ENCODE peak calls at places on chromosomes 7 and 10, in five cellular contexts. V, Y, F, L and M are unnamed samples.

GRCh38 chr7:781936-782529 is 50.2 kb upstream of the SUN1 start:
- DNase-seq in V (no peak), L (no peak), Y (no peak), F (no peak), M (no peak)

GRCh38 chr10:78828647-78829283 is 240.0 kb upstream of the ZMIZ1 start:
- DNase-seq in V (no peak), F (no peak), Y (no peak), L (no peak), M (no peak)

GRCh38 chr7:141369422-141369821 is 181.8 kb upstream of the AGK start:
- DNase-seq in F (peak), Y (no peak), L (no peak), V (peak), M (peak)

GRCh38 chr10:8498881-8499280 is 444.4 kb downstream of the GATA3 start:
- DNase-seq in V (no peak), L (no peak), F (no peak), Y (peak), M (no peak)

GRCh38 chr7:86733783-86734182 is 90.1 kb downstream of the GRM3 start:
- DNase-seq in Y (peak), V (peak), L (peak), F (no peak), M (no peak)

GRCh38 chr7:155562106-155562505 is 15.7 kb upstream of the CNPY1 start:
- DNase-seq in V (no peak), L (no peak), Y (no peak), F (no peak), M (no peak)

GRCh38 chr7:44530990-44531389 is 10.1 kb downstream of the NPC1L1 start:
- DNase-seq in Y (no peak), L (no peak), F (no peak), V (no peak), M (no peak)

GRCh38 chr7:28330384-28331070 is 81.8 kb upstream of the CREB5 start:
- DNase-seq in V (no peak), F (no peak), Y (no peak), L (no peak), M (no peak)

GRCh38 chr10:125203186-125203800 is 42.9 kb upstream of the CTBP2 start:
- DNase-seq in Y (no peak), L (no peak), F (no peak), V (no peak), M (no peak)

DNA sequence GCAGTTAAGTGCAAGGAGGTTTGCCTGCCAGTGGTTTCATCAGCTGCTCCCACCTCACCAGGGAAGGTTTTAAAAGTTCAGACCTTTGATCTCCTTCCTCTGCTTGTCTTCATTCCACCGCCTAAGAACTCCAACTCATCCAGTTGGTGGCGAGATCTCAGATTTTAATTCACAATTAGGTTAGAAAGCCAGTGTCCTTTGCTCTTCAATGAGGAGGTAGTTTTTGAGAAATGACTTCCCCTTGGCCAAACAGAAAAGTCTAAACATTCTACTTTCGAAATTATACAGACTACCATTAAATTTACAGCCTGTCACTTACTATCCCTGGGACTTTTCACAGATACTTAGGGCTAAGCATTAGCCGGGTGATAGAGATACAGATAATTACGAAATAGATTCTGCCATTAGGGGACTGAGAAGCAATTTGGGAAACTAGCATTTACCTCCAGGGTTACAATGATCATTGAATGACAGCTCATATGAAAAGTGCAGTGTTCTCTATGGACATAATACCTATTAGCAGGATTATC is 513.4 kb upstream of the GHITM start:
- DNase-seq in F (no peak), V (no peak), L (no peak), Y (no peak), M (no peak)
- TF ChIP-seq POLR2A in F (no peak), V (no peak), L (no peak), Y (no peak), M (no peak)

DNA sequence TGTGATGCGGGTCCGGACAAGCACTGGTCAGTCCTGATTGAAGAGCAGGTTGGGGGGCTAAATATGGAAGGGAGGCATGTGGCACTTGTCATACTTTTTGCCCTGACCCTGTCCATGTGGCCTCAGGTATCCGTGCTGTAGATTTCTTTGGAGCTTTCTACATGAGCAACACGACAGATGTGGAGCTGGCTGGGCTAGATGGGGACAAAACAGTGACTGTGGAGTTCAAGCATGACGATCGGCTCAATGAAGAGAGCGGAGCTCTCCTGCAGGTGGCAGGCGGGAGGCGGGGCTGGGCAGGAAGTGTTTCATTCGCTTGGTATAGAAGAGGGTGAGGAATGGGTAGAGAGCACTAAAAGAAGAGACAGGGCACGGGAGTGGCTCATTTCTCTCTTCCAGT is 13.0 kb upstream of the CHCHD1 start:
- DNase-seq in L (no peak), Y (no peak), F (no peak), V (no peak), M (no peak)
- TF ChIP-seq POLR2A in L (no peak), Y (no peak), F (no peak), V (no peak), M (no peak)

DNA sequence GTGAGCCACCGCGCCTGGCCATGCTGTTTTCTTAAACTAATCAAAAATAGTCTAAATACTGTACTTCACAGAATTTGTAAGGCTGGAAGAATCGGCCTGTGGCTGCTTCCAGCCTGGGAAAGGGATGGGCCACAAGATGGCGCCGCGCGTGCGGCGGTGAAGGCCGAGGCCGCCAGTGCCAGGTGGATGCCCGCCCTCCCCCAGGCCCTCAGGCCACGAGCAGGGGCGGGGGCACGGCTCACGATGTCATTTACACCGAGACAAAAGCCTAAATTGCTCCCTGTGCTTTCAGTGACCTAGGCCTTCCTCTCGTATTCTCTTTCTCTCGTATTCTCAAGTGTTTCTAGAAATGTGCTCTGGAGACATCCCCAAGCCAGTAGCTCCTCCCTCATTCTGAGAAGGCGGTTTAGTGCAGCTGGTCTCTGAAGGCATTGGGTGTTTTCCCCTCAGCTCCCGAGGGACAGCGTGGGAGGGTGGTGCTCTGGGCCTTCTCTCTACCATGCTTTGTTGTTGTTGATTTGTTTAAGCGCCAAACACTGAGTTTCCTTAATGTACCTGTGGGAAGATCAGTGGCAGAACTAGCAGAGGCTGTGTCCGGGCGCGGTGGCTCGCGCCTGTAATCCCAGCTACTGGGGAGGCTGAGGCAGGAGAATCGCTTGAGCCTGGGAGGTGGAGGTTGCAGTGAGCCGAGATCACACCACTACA is 68.4 kb downstream of the CDC123 start:
- DNase-seq in V (peak), F (peak), Y (peak), L (peak), M (peak)
- TF ChIP-seq POLR2A in V (no peak), F (no peak), Y (no peak), L (no peak), M (no peak)

GRCh38 chr7:73555411-73555982 is 2.0 kb downstream of the BCL7B start:
- DNase-seq in V (no peak), L (no peak), F (no peak), Y (no peak), M (peak)

GRCh38 chr7:73560035-73560835 is 2.7 kb upstream of the BCL7B start:
- DNase-seq in V (no peak), F (no peak), Y (peak), L (peak), M (no peak)

GRCh38 chr7:73556208-73557107 is 1.0 kb downstream of the BCL7B start:
- DNase-seq in Y (no peak), L (no peak), V (no peak), F (no peak), M (no peak)

GRCh38 chr7:73557108-73557396 is 438 bp downstream of the BCL7B start:
- DNase-seq in V (peak), F (peak), L (peak), Y (peak), M (peak)

GRCh38 chr7:73557397-73558257 is at the start of gene BCL7B:
- DNase-seq in L (peak), V (peak), F (peak), Y (peak), M (peak)
- TF ChIP-seq POLR2A in L (peak), V (peak), F (peak), Y (peak), M (peak)

DNA sequence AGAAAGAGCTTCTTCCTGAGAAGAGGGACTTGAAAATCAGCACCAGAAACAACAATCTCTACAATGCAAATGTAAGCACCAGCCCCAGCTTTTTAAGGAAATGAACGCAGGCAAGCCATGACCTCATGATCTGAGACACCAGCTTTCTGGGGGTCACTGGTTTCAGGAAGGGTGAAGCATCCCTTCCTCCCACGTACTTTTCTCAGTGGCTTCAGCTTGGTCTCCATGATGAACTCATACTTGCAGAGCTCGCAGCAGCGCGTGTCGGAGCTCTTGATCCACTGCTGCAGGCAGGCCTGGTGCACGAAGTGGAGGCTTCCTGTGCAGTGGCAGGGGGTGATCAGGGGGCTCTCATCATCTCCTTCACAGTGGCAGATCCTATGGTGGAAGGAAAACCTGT is 87.0 kb downstream of the ALOX5 start:
- DNase-seq in F (no peak), Y (no peak), L (peak), V (peak), M (no peak)
- TF ChIP-seq POLR2A in F (no peak), Y (no peak), L (no peak), V (no peak), M (no peak)

GRCh38 chr7:66629222-66629658 is 559 bp downstream of the KCTD7 start:
- DNase-seq in V (no peak), F (no peak), L (no peak), Y (no peak), M (peak)

GRCh38 chr7:66627876-66628360 is 763 bp upstream of the KCTD7 start:
- DNase-seq in F (no peak), Y (no peak), L (peak), V (no peak), M (no peak)

GRCh38 chr7:66629659-66630058 is 978 bp downstream of the KCTD7 start:
- DNase-seq in Y (no peak), V (no peak), F (no peak), L (no peak), M (no peak)

GRCh38 chr7:66627151-66627681 is 1.5 kb upstream of the KCTD7 start:
- DNase-seq in Y (no peak), F (no peak), V (peak), L (peak), M (no peak)

GRCh38 chr7:66628361-66629221 is at the start of gene KCTD7:
- DNase-seq in V (peak), Y (peak), F (peak), L (peak), M (peak)
- TF ChIP-seq POLR2A in V (peak), Y (peak), F (peak), L (peak), M (peak)

GRCh38 chr7:38311329-38311937 is 38.0 kb upstream of the TARP start:
- DNase-seq in Y (peak), V (peak), L (peak), F (peak), M (no peak)
- TF ChIP-seq POLR2A in Y (peak), V (peak), L (peak), F (no peak), M (no peak)

GRCh38 chr7:40715053-40715430 is 580.2 kb downstream of the SUGCT start:
- DNase-seq in F (no peak), Y (no peak), V (no peak), L (no peak), M (no peak)

GRCh38 chr7:40720401-40720800 is 585.6 kb downstream of the SUGCT start:
- DNase-seq in L (no peak), F (no peak), V (no peak), Y (no peak), M (no peak)

GRCh38 chr7:40716052-40716451 is 581.2 kb downstream of the SUGCT start:
- DNase-seq in Y (no peak), V (no peak), L (no peak), F (no peak), M (no peak)

GRCh38 chr7:40714338-40715052 is 579.7 kb downstream of the SUGCT start:
- DNase-seq in F (no peak), L (no peak), V (no peak), Y (no peak), M (peak)

GRCh38 chr7:40717242-40717641 is 582.4 kb downstream of the SUGCT start:
- DNase-seq in L (peak), F (peak), V (peak), Y (peak), M (peak)
- TF ChIP-seq POLR2A in L (no peak), F (no peak), V (peak), Y (no peak), M (no peak)

GRCh38 chr7:8232999-8233847 is 28.7 kb downstream of the ICA1 start:
- DNase-seq in Y (no peak), F (peak), V (no peak), L (no peak), M (no peak)
- TF ChIP-seq POLR2A in Y (no peak), F (no peak), V (no peak), L (no peak), M (no peak)